ENCODE peak calls at places on chromosomes 7 and 10, in five cellular contexts. I is IMR-90; V is CD4-positive, alpha-beta memory T cell; U is adipocyte; F is cardiac muscle cell. J is an unnamed sample. For H3K36me3 and H3K4me1, the result is how much of the 10 kb centered on the place peaks cover.

GRCh38 chr10:21526184-21526951 is 886 bp upstream of the SKIDA1 start:
- DNase-seq in I (peak), V (peak), U (peak), F (peak), J (peak)

GRCh38 chr7:77753173-77753572 is 45.1 kb downstream of the TMEM60 start:
- DNase-seq in I (no peak), V (no peak), U (no peak), F (no peak), J (no peak)

GRCh38 chr10:87054373-87055295 is 34.5 kb downstream of the FAM25A start:
- DNase-seq in I (peak), V (no peak), U (peak), F (no peak), J (no peak)

GRCh38 chr7:120828528-120828927 is 29.4 kb downstream of the TSPAN12 start:
- DNase-seq in I (no peak), V (no peak), U (no peak), F (no peak), J (no peak)

GRCh38 chr7:97506728-97507127 is 225.2 kb upstream of the TAC1 start:
- DNase-seq in I (no peak), V (no peak), U (no peak), F (no peak), J (no peak)

GRCh38 chr10:47309403-47310089 is 9.5 kb downstream of the GDF10 start:
- DNase-seq in I (no peak), V (no peak), U (peak), F (no peak), J (no peak)

GRCh38 chr10:121088524-121088923 is 237.4 kb downstream of the WDR11 start:
- DNase-seq in I (no peak), V (no peak), U (no peak), F (peak), J (peak)

GRCh38 chr10:91598211-91598981 is 34.5 kb downstream of the PPP1R3C start:
- DNase-seq in I (peak), V (no peak), U (peak), F (no peak), J (no peak)

GRCh38 chr10:106571216-106571954 is 593.1 kb downstream of the SORCS1 start:
- DNase-seq in I (peak), V (no peak), U (peak), F (peak), J (no peak)

GRCh38 chr7:155066417-155066950 is 3.6 kb upstream of the HTR5A start:
- DNase-seq in I (peak), V (no peak), U (peak), F (no peak), J (no peak)

GRCh38 chr7:15248514-15248913 is 313.3 kb downstream of the AGMO start:
- DNase-seq in I (no peak), V (no peak), U (no peak), F (no peak), J (no peak)

GRCh38 chr10:13970967-13971353 is 359.8 kb downstream of the FRMD4A start:
- DNase-seq in I (no peak), V (no peak), U (no peak), F (no peak), J (no peak)

GRCh38 chr7:88111136-88111748 is 108.6 kb downstream of the SRI start:
- DNase-seq in I (peak), V (peak), U (peak), F (peak), J (peak)

GRCh38 chr10:131708225-131708624 is 192.6 kb upstream of the PPP2R2D start:
- DNase-seq in I (no peak), V (no peak), U (no peak), F (no peak), J (no peak)

GRCh38 chr7:50557114-50557513 is 8.1 kb downstream of the DDC start:
- DNase-seq in I (no peak), V (no peak), U (no peak), F (no peak), J (no peak)

GRCh38 chr10:32197423-32197822 is 141.2 kb upstream of the KIF5B start:
- DNase-seq in I (peak), V (no peak), U (no peak), F (no peak), J (no peak)

GRCh38 chr7:158759245-158759614 is 54.6 kb upstream of the NCAPG2 start:
- DNase-seq in I (no peak), V (no peak), U (no peak), F (no peak), J (no peak)

GRCh38 chr10:49614242-49615198 is 683 bp downstream of the CHAT start:
- DNase-seq in I (no peak), V (no peak), U (no peak), F (peak), J (no peak)

GRCh38 chr10:69486922-69487730 is 35.9 kb downstream of the TSPAN15 start:
- DNase-seq in I (no peak), V (no peak), U (peak), F (peak), J (no peak)

GRCh38 chr10:72503241-72503640 is 122.6 kb downstream of the MICU1 start:
- DNase-seq in I (peak), V (no peak), U (peak), F (no peak), J (no peak)

GRCh38 chr10:14736600-14737081 is 38.1 kb downstream of the FAM107B start:
- DNase-seq in I (peak), V (no peak), U (peak), F (peak), J (no peak)

GRCh38 chr7:96329189-96329588 is 7.3 kb upstream of the SLC25A13 start:
- DNase-seq in I (no peak), V (no peak), U (no peak), F (no peak), J (no peak)

GRCh38 chr7:96331233-96331632 is 9.3 kb upstream of the SLC25A13 start:
- DNase-seq in I (no peak), V (no peak), U (no peak), F (no peak), J (no peak)

GRCh38 chr7:96332325-96332724 is 10.4 kb upstream of the SLC25A13 start:
- DNase-seq in I (no peak), V (no peak), U (no peak), F (no peak), J (no peak)

GRCh38 chr7:96331775-96332174 is 9.9 kb upstream of the SLC25A13 start:
- DNase-seq in I (no peak), V (no peak), U (no peak), F (no peak), J (no peak)

GRCh38 chr7:96330193-96330592 is 8.3 kb upstream of the SLC25A13 start:
- DNase-seq in I (no peak), V (no peak), U (peak), F (no peak), J (no peak)
- H3K36me3 ChIP-seq in I (under half), V (under half), U (under half), F (under half), J (under half)

GRCh38 chr7:132745510-132745909 is 169.2 kb upstream of the PLXNA4 start:
- DNase-seq in I (no peak), V (no peak), U (no peak), F (no peak), J (no peak)
- H3K4me1 ChIP-seq in I (under half), V (under half), U (under half), F (under half), J (under half)

DNA sequence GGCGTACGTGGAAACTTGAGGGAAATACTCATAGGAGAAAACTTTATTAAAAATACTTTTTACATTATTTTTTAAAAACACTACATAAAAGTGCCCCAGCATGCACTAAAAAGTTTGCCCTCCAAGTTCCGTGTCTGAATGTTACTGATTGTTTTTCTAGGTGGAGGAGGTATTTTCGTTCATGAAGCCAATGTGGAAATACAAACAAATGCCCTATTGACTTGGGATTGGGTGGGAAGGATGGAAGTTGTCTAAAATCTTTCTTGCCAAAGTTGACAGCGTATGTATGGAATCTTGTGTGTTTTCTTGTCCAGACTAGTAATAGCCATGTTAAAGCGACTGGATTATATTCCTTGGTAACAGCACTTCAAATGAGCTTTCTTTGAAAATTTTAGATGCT is 1.2 kb downstream of the PROSER2 start:
- DNase-seq in I (peak), V (no peak), U (peak), F (no peak), J (no peak)
- H3K4me3 ChIP-seq in I (no peak), V (no peak), U (peak), F (peak), J (peak)

GRCh38 chr7:1468899-1469298 is 9.6 kb upstream of the MICALL2 start:
- DNase-seq in I (no peak), V (no peak), U (no peak), F (no peak), J (no peak)
- H3K36me3 ChIP-seq in I (under half), V (under half), U (under half), F (under half), J (under half)

GRCh38 chr10:80455461-80456345 is 1.6 kb downstream of the TSPAN14 start:
- DNase-seq in I (no peak), V (no peak), U (no peak), F (no peak), J (no peak)
- H3K4me1 ChIP-seq in I (under half), V (under half), U (half or more), F (under half), J (under half)

GRCh38 chr7:55963584-55964168 is 709 bp upstream of the NIPSNAP2 start:
- DNase-seq in I (no peak), V (no peak), U (no peak), F (no peak), J (no peak)
- H3K4me3 ChIP-seq in I (peak), V (peak), U (peak), F (no peak), J (peak)

GRCh38 chr10:109846832-109847231 is 76.5 kb downstream of the XPNPEP1 start:
- DNase-seq in I (no peak), V (no peak), U (no peak), F (no peak), J (no peak)

DNA sequence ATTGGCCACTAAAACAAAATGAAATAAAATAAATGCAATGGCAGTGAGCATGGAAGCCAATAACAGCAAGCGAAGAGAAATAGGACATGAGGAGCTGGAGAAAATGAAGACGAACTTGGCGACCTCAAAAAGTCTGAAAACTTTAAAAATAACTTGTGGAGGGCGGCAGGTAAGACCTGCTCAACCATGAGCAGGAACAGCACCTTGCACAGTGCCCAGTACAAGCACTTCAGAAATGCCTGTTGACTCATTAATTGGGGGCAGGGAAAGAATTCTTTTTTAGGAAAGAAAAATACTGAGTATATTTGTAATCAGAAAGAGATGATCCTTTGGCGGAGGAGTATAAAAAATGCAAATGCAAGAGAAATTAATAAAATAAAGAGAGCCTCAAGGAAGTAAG is 78.0 kb downstream of the XPNPEP1 start:
- DNase-seq in I (no peak), V (no peak), U (no peak), F (no peak), J (no peak)
- H3K36me3 ChIP-seq in I (under half), V (under half), U (under half), F (under half), J (under half)

GRCh38 chr10:74072503-74072902 is 74.6 kb downstream of the VCL start:
- DNase-seq in I (peak), V (no peak), U (peak), F (no peak), J (no peak)
- H3K4me1 ChIP-seq in I (under half), V (under half), U (under half), F (under half), J (under half)

DNA sequence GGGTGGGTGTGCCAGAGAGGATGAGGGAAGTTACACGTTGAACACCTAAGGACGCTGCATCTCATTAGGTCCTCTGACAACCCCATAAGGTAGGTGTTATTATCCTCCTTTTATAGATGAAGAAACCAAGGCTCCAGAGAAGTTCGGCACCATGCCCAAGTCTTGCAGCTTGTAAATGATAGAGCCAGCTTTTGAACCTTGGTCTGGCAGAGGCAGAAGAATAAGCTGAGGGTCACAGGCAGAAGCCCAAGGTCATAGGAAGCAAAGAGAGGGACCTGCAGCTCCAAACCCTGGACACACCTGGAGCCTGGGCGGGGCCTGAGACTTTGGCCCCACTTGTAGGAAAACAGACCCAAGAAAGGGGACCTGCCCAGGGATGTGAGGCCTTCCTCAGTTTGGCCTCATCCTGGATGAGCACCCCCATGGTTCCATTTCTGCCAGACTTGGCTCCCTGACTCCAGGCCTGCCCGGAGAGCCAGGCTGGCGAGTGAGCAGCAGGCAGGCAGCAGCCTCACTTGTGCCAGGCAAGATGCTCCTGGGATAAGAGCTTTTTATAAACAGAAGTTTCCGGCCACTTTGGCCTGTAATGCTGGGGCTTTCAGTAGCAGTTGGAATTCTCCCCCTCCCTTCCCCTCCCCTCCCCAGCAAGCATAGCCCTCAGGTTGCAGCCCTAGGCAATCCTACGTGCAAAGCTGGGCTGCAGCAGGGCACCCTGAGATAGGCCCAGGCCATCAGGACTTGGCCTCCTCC is 2.4 kb downstream of the KCNH2 start:
- DNase-seq in I (no peak), V (no peak), U (no peak), F (no peak), J (no peak)
- H3K4me3 ChIP-seq in I (no peak), V (no peak), U (no peak), F (peak), J (peak)